ENCODE peak calls at places on chromosome 14, in eight cellular contexts. E is HCT116; G is CD4-positive, CD25-positive, alpha-beta regulatory T cell; S is transverse colon; X is endothelial cell of umbilical vein; C is tibial nerve; K is ovary; L is psoas muscle. F is an unnamed sample.

GRCh38 chr14:74888164-74889158 is 6.7 kb downstream of the DLST start:
- DNase-seq in K (no peak), C (no peak), E (peak; percentile 4), G (no peak), L (no peak), X (no peak), S (no peak), F (no peak)

GRCh38 chr14:71566276-71566675 is 366.0 kb upstream of the RGS6 start:
- DNase-seq in C (no peak), K (no peak), G (no peak), S (no peak), E (no peak), L (no peak), X (no peak), F (no peak)

GRCh38 chr14:99128185-99128584 is 143.8 kb downstream of the BCL11B start:
- DNase-seq in G (no peak), S (no peak), L (no peak), C (no peak), K (no peak), X (no peak), E (no peak), F (no peak)

GRCh38 chr14:97027256-97027999 is 230.2 kb downstream of the VRK1 start:
- DNase-seq in S (no peak), G (no peak), X (no peak), C (no peak), L (no peak), K (no peak), E (no peak), F (no peak)

GRCh38 chr14:74509587-74510210 is 16.1 kb downstream of the ISCA2 start:
- DNase-seq in L (no peak), S (no peak), X (no peak), E (no peak), G (no peak), C (no peak), K (no peak), F (no peak)

GRCh38 chr14:39339003-39339402 is 93.2 kb downstream of the FBXO33 start:
- DNase-seq in S (no peak), K (no peak), G (no peak), L (no peak), E (no peak), X (no peak), C (no peak), F (no peak)

GRCh38 chr14:47485421-47485820 is 190.0 kb downstream of the MDGA2 start:
- DNase-seq in E (no peak), C (no peak), S (no peak), X (no peak), L (no peak), G (no peak), K (no peak), F (no peak)

GRCh38 chr14:80523518-80524117 is 312.3 kb upstream of the DIO2 start:
- DNase-seq in K (no peak), S (no peak), E (no peak), G (no peak), L (no peak), X (peak; percentile 47), C (no peak), F (no peak)

DNA sequence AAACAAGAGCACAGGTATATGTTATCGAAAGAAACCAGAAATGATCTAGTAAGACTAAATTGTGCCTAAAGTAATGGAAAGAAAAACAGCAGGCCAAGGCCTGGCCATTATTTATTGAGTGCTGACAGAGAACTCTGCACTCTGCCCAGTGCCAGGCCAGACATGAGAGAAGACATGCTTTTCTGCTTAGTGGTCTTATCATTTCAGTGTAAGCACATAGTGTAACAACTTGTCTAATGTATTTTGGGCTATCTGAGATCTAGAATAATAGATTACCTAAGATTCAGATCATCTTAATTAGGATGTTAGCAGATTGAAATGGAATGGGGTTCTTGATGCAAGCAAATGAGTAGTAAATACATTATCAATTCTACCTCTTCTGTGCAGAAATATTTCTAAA is 278.3 kb downstream of the AKAP6 start:
- DNase-seq in L (no peak), G (no peak), K (no peak), X (no peak), C (no peak), S (no peak), E (no peak), F (no peak)
- H3K4me1 ChIP-seq in L (peaks cover 70% of the 10 kb centered on the region), G (no peaks in the 10 kb centered on the region), K (no peaks in the 10 kb centered on the region), X (peaks cover 5% of the 10 kb centered on the region), C (no peaks in the 10 kb centered on the region), S (no peaks in the 10 kb centered on the region), E (no peaks in the 10 kb centered on the region), F (peaks cover 21% of the 10 kb centered on the region)

GRCh38 chr14:68522510-68523325 is 270.1 kb downstream of the ZFP36L1 start:
- DNase-seq in L (no peak), S (no peak), X (no peak), E (no peak), G (no peak), C (no peak), K (peak; percentile 70), F (no peak)

GRCh38 chr14:68525516-68525915 is 267.4 kb downstream of the ZFP36L1 start:
- DNase-seq in X (no peak), S (no peak), E (no peak), C (no peak), K (no peak), G (no peak), L (no peak), F (no peak)

GRCh38 chr14:68521952-68522509 is 270.8 kb downstream of the ZFP36L1 start:
- DNase-seq in E (no peak), K (no peak), G (no peak), S (no peak), X (no peak), C (no peak), L (no peak), F (no peak)

GRCh38 chr14:68523326-68523610 is 269.6 kb downstream of the ZFP36L1 start:
- DNase-seq in X (no peak), K (no peak), G (no peak), E (no peak), L (no peak), S (no peak), C (no peak), F (no peak)

DNA sequence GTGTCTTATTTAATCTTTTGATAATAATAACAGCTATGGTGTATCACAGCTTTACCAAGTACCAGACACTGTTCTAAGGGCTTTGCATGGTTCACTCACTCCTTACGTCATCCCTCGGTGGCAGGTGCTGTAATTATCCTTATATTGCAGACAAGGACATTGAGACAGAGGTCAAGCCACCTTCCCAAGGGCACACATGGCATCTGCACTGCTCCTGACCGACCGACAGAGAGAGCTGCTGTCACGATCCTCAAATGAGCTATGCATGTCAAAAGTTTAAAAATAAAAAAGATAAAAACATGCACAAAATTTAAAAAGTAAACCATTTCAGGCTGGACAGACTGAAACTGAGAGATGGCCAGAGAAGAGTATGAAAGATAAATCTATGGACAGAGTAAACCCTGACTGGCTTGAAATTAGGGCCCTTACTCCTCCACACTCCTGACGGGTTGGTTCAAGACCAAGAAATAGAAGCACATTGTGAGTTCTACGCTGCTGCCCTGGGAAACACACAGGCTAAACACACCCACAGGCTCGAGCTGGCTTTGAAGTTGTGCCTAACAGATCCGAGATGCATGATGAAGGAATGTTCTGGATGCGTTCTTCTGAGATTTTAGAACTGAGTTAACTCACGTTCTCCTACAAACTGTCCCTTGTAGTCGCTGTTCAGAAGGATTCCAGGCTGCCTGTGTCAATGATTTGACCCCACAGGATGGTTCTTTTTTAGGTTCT is 268.7 kb downstream of the ZFP36L1 start:
- DNase-seq in E (no peak), L (no peak), K (no peak), X (no peak), S (no peak), C (no peak), G (no peak), F (no peak)
- H3K27ac ChIP-seq in E (no peak overlapping the region), L (peak overlapping the region; percentile 21), K (no peak overlapping the region), X (no peak overlapping the region), S (peak overlapping the region; percentile 75), C (peak overlapping the region; percentile 64), G (no peak overlapping the region), F (peak overlapping the region; percentile 66)

GRCh38 chr14:104693482-104694431 is 4.3 kb downstream of the INF2 start:
- DNase-seq in K (no peak), G (no peak), X (no peak), L (no peak), E (no peak), S (no peak), C (no peak), F (no peak)

GRCh38 chr14:104695660-104696000 is 6.2 kb downstream of the INF2 start:
- DNase-seq in S (no peak), E (no peak), X (no peak), L (no peak), K (no peak), C (no peak), G (no peak), F (no peak)

GRCh38 chr14:104694991-104695659 is 5.7 kb downstream of the INF2 start:
- DNase-seq in K (no peak), S (peak; percentile 33), G (peak; percentile 40), C (no peak), X (no peak), L (no peak), E (no peak), F (no peak)

GRCh38 chr14:104692939-104693315 is 3.5 kb downstream of the INF2 start:
- DNase-seq in E (no peak), K (no peak), L (no peak), S (no peak), C (no peak), G (no peak), X (no peak), F (no peak)

DNA sequence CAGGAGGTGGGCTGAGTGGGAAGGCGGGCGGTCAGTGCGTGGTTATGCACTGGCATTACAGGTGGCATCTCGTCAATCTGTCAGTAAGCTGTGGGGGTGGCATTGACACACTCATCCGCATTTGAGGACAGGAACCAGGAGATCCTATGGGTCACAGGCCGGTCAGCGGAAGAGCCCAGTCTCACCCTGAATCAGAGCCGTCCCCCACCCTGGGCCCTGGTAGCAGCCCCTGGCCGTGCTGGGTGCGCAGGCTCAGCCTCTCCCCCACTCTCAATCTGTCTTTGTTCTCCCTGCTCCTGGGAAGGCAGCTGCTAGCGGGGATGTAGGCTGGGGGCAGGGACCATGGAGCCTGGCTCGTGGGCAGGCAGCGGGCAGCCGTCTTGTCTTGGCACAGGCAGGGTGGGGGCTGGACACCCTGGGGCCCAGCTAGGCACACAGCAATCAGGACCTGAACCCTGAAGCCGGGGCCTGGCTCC is 5.1 kb downstream of the INF2 start:
- DNase-seq in L (no peak), C (no peak), E (no peak), G (no peak), S (no peak), X (no peak), K (no peak), F (no peak)
- H3K4me1 ChIP-seq in L (peaks cover 42% of the 10 kb centered on the region), C (no peaks in the 10 kb centered on the region), E (peaks cover 18% of the 10 kb centered on the region), G (peaks cover 66% of the 10 kb centered on the region), S (peaks cover 53% of the 10 kb centered on the region), X (peaks cover 32% of the 10 kb centered on the region), K (peaks cover 14% of the 10 kb centered on the region), F (peaks cover 71% of the 10 kb centered on the region)

DNA sequence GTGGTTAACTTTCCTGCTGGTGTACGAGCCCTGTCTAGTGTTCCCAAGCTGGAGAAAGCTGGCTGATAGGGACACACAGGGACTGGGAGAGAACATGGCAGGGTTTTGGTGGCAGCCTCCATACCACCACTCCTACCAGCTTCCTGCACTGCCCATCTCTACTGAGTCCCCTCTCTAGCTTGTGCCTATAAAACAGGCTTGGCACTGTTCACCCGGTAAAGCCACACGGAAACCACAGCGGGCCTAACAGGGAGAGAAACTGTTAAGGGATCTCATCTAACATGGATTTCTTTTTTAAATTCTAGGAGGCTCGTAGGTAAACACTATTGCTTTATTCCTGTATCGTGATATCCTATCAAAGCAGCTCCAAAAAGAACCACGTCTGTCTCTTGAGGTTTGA is 204.7 kb downstream of the TTC7B start:
- DNase-seq in X (no peak), E (no peak), K (no peak), L (no peak), G (no peak), C (no peak), S (no peak), F (no peak)
- H3K27ac ChIP-seq in X (peak overlapping the region; percentile 82), E (no peak overlapping the region), K (no peak overlapping the region), L (peak overlapping the region; percentile 70), G (no peak overlapping the region), C (no peak overlapping the region), S (no peak overlapping the region), F (no peak overlapping the region)

F was measured in thoracic aorta.